ENCODE peak calls at places on chromosomes 12 and 14, in eight cellular contexts. X is CD8-positive, alpha-beta T cell; S is upper lobe of right lung; B is T-cell; E is stimulated activated naive CD8-positive, alpha-beta T cell treated with anti-CD3 and anti-CD28 coated beads, Interleukin-15, Interleukin-2, amounts not matched to agents 100 U/mL and 50 U/mL, for 24 hours; A is Right ventricle myocardium superior; D is heart right ventricle; Z is left cardiac atrium. J is an unnamed sample.

GRCh38 chr12:64081020-64081419 is 141.1 kb downstream of the KICS2 start:
- ATAC-seq in Z (peak), B (no peak), D (no peak), X (no peak), A (peak), E (no peak), S (no peak), J (no peak)

GRCh38 chr14:72573725-72574426 is 320.0 kb downstream of the DPF3 start:
- ATAC-seq in D (peak), E (no peak), B (no peak), A (peak), Z (peak), X (no peak), S (no peak), J (no peak)

GRCh38 chr12:62689042-62689839 is 222.6 kb downstream of the MON2 start:
- ATAC-seq in A (no peak), B (no peak), Z (no peak), E (peak), S (no peak), D (no peak), X (no peak), J (no peak)

GRCh38 chr14:100825691-100826331 is at the start of gene MEG3:
- ATAC-seq in S (no peak), D (peak), X (no peak), E (no peak), A (peak), Z (peak), B (no peak), J (no peak)

GRCh38 chr12:116360579-116361403 is 83.3 kb upstream of the MED13L start:
- ATAC-seq in D (no peak), S (peak), Z (no peak), X (no peak), E (peak), A (no peak), B (no peak), J (no peak)

GRCh38 chr12:96510306-96510764 is 21.0 kb downstream of the CFAP54 start:
- ATAC-seq in S (no peak), A (no peak), Z (peak), X (no peak), E (no peak), B (no peak), D (peak), J (no peak)

GRCh38 chr14:95057851-95058250 is 99.5 kb downstream of the DICER1 start:
- ATAC-seq in A (no peak), D (no peak), E (no peak), S (no peak), X (no peak), B (no peak), Z (no peak), J (no peak)

GRCh38 chr14:100114109-100114765 is 45.2 kb downstream of the DEGS2 start:
- ATAC-seq in D (no peak), X (no peak), S (no peak), Z (no peak), A (no peak), B (no peak), E (no peak), J (no peak)

GRCh38 chr14:100389497-100390104 is 66.5 kb downstream of the SLC25A47 start:
- ATAC-seq in S (no peak), E (no peak), D (no peak), B (no peak), A (no peak), X (no peak), Z (no peak), J (no peak)

GRCh38 chr14:63470877-63471565 is 72.2 kb downstream of the PPP2R5E start:
- ATAC-seq in A (peak), D (no peak), B (no peak), E (peak), X (peak), S (peak), Z (peak), J (peak)

GRCh38 chr12:76790564-76791552 is 26.9 kb downstream of the ZDHHC17 start:
- ATAC-seq in E (no peak), S (peak), D (no peak), X (peak), B (peak), A (peak), Z (no peak), J (no peak)

GRCh38 chr14:93927746-93928145 is 602 bp downstream of the FAM181A start:
- ATAC-seq in B (no peak), D (no peak), S (peak), Z (no peak), E (no peak), A (no peak), X (no peak), J (no peak)

GRCh38 chr12:97561321-97562230 is 99.0 kb downstream of the RMST start:
- ATAC-seq in E (no peak), A (no peak), X (no peak), B (no peak), S (no peak), Z (no peak), D (no peak), J (no peak)

GRCh38 chr14:104673481-104673880 is 15.9 kb upstream of the INF2 start:
- ATAC-seq in B (no peak), D (no peak), Z (no peak), A (no peak), E (no peak), S (no peak), X (no peak), J (no peak)

GRCh38 chr14:72060460-72060859 is 128.2 kb downstream of the RGS6 start:
- ATAC-seq in B (no peak), S (no peak), Z (peak), D (no peak), E (no peak), X (no peak), A (peak), J (no peak)

GRCh38 chr12:44464180-44464579 is 411.9 kb downstream of the NELL2 start:
- ATAC-seq in A (no peak), E (no peak), X (no peak), S (no peak), B (no peak), D (no peak), Z (no peak), J (no peak)

GRCh38 chr14:63287661-63288483 is 30.9 kb downstream of the GPHB5 start:
- ATAC-seq in B (no peak), Z (no peak), X (no peak), D (no peak), E (no peak), A (no peak), S (no peak), J (no peak)

GRCh38 chr12:69570545-69571399 is 14.5 kb upstream of the CCT2 start:
- ATAC-seq in X (peak), A (peak), E (no peak), D (peak), S (peak), B (peak), Z (peak), J (peak)